ENCODE peak calls at places on chromosomes 16 and 17, in seven cellular contexts. One of them, this sample, is unnamed.
A peak's percentile ranks its signal among the peaks of the same experiment; 100 is the strongest.

GRCh38 chr17:5584971-5585794 is 874 bp upstream of the NLRP1 start:
- DNase-seq in stomach: no peak
- DNase-seq in esophagus muscularis mucosa: no peak
- DNase-seq in heart left ventricle: no peak
- DNase-seq in cardiac muscle cell: peak; percentile 74
- DNase-seq in substantia nigra: no peak
- DNase-seq in CD8-positive, alpha-beta T cell: no peak
- DNase-seq in this sample: no peak

GRCh38 chr16:50861926-50862325 is 120.0 kb downstream of the CYLD start:
- DNase-seq in stomach: no peak
- DNase-seq in esophagus muscularis mucosa: no peak
- DNase-seq in heart left ventricle: no peak
- DNase-seq in cardiac muscle cell: peak; percentile 81
- DNase-seq in substantia nigra: no peak
- DNase-seq in CD8-positive, alpha-beta T cell: no peak
- DNase-seq in this sample: no peak

GRCh38 chr16:27317738-27318398 is 4.1 kb downstream of the IL4R start:
- DNase-seq in stomach: no peak
- DNase-seq in esophagus muscularis mucosa: no peak
- DNase-seq in heart left ventricle: no peak
- DNase-seq in cardiac muscle cell: no peak
- DNase-seq in substantia nigra: no peak
- DNase-seq in CD8-positive, alpha-beta T cell: no peak
- DNase-seq in this sample: no peak

GRCh38 chr17:55737976-55738501 is 12.8 kb upstream of the PCTP start:
- DNase-seq in stomach: no peak
- DNase-seq in esophagus muscularis mucosa: no peak
- DNase-seq in heart left ventricle: no peak
- DNase-seq in cardiac muscle cell: no peak
- DNase-seq in substantia nigra: no peak
- DNase-seq in CD8-positive, alpha-beta T cell: no peak
- DNase-seq in this sample: no peak

GRCh38 chr16:58442547-58442946 is 50.3 kb downstream of the GINS3 start:
- DNase-seq in stomach: no peak
- DNase-seq in esophagus muscularis mucosa: no peak
- DNase-seq in heart left ventricle: no peak
- DNase-seq in cardiac muscle cell: no peak
- DNase-seq in substantia nigra: no peak
- DNase-seq in CD8-positive, alpha-beta T cell: no peak
- DNase-seq in this sample: no peak

GRCh38 chr17:2398655-2399571 is 1.9 kb downstream of the MNT start:
- DNase-seq in stomach: peak; percentile 47
- DNase-seq in esophagus muscularis mucosa: no peak
- DNase-seq in heart left ventricle: peak; percentile 56
- DNase-seq in cardiac muscle cell: peak; percentile 81
- DNase-seq in substantia nigra: no peak
- DNase-seq in CD8-positive, alpha-beta T cell: peak; percentile 58
- DNase-seq in this sample: peak; percentile 88

GRCh38 chr17:77400445-77400870 is 259.7 kb downstream of the SEC14L1 start:
- DNase-seq in stomach: peak; percentile 54
- DNase-seq in esophagus muscularis mucosa: no peak
- DNase-seq in heart left ventricle: peak; percentile 67
- DNase-seq in cardiac muscle cell: peak; percentile 44
- DNase-seq in substantia nigra: no peak
- DNase-seq in CD8-positive, alpha-beta T cell: peak; percentile 84
- DNase-seq in this sample: no peak

GRCh38 chr17:16352303-16352837 is 899 bp downstream of the CENPV start:
- DNase-seq in stomach: peak; percentile 48
- DNase-seq in esophagus muscularis mucosa: no peak
- DNase-seq in heart left ventricle: no peak
- DNase-seq in cardiac muscle cell: peak; percentile 35
- DNase-seq in substantia nigra: no peak
- DNase-seq in CD8-positive, alpha-beta T cell: peak; percentile 23
- DNase-seq in this sample: peak; percentile 65

GRCh38 chr16:68370921-68371651 is 60.3 kb downstream of the PRMT7 start:
- DNase-seq in stomach: no peak
- DNase-seq in esophagus muscularis mucosa: no peak
- DNase-seq in heart left ventricle: no peak
- DNase-seq in cardiac muscle cell: no peak
- DNase-seq in substantia nigra: no peak
- DNase-seq in CD8-positive, alpha-beta T cell: peak; percentile 57
- DNase-seq in this sample: no peak

GRCh38 chr17:82349287-82349701 is 9.8 kb upstream of the TEX19 start:
- DNase-seq in stomach: no peak
- DNase-seq in esophagus muscularis mucosa: no peak
- DNase-seq in heart left ventricle: no peak
- DNase-seq in cardiac muscle cell: peak; percentile 45
- DNase-seq in substantia nigra: no peak
- DNase-seq in CD8-positive, alpha-beta T cell: no peak
- DNase-seq in this sample: no peak

GRCh38 chr16:68728558-68728957 is 8.5 kb upstream of the CDH1 start:
- DNase-seq in stomach: no peak
- DNase-seq in esophagus muscularis mucosa: no peak
- DNase-seq in heart left ventricle: no peak
- DNase-seq in cardiac muscle cell: no peak
- DNase-seq in substantia nigra: no peak
- DNase-seq in CD8-positive, alpha-beta T cell: no peak
- DNase-seq in this sample: no peak

GRCh38 chr16:81035975-81036750 is 521 bp downstream of the ATMIN start:
- DNase-seq in stomach: peak; percentile 34
- DNase-seq in esophagus muscularis mucosa: no peak
- DNase-seq in heart left ventricle: peak; percentile 23
- DNase-seq in cardiac muscle cell: peak; percentile 24
- DNase-seq in substantia nigra: no peak
- DNase-seq in CD8-positive, alpha-beta T cell: peak; percentile 38
- DNase-seq in this sample: peak; percentile 77

GRCh38 chr16:81041696-81042095 is 6.1 kb downstream of the ATMIN start:
- DNase-seq in stomach: no peak
- DNase-seq in esophagus muscularis mucosa: no peak
- DNase-seq in heart left ventricle: no peak
- DNase-seq in cardiac muscle cell: no peak
- DNase-seq in substantia nigra: no peak
- DNase-seq in CD8-positive, alpha-beta T cell: no peak
- DNase-seq in this sample: no peak

GRCh38 chr16:81040837-81041236 is 5.2 kb downstream of the ATMIN start:
- DNase-seq in stomach: no peak
- DNase-seq in esophagus muscularis mucosa: no peak
- DNase-seq in heart left ventricle: no peak
- DNase-seq in cardiac muscle cell: no peak
- DNase-seq in substantia nigra: no peak
- DNase-seq in CD8-positive, alpha-beta T cell: no peak
- DNase-seq in this sample: no peak

GRCh38 chr16:81035398-81035974 is at the start of gene ATMIN:
- DNase-seq in stomach: peak; percentile 93
- DNase-seq in esophagus muscularis mucosa: no peak
- DNase-seq in heart left ventricle: peak; percentile 88
- DNase-seq in cardiac muscle cell: peak; percentile 90
- DNase-seq in substantia nigra: peak; percentile 37
- DNase-seq in CD8-positive, alpha-beta T cell: peak; percentile 85
- DNase-seq in this sample: peak; percentile 93

DNA sequence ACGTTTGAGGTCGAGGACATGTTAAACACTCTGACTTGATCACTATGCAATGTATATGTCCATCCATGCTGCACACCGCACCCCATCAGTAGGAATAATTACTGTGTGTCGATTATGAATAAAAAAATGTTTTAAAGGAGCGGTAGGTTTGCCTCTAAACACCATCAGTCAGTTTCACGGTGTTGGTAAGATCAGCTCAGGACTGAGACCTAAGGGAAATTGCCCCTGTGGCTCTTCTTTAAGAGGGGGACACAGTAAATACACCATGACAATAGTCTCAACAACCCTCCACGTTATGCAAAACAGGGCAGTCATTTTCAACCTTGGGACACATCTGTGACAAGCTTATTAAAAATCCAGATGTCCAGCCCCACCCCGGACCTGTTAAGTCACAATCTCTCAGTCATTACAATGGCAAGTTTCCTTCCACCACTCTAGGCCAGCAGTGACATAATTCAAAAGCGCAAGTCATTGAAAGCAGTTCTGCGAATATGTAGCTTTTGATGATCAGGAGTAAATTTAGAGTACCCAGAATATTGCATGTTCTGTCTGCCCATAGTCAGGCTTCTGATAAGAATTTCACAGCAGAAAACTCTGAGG is 1.2 kb downstream of the ATMIN start:
- DNase-seq in stomach: no peak
- DNase-seq in esophagus muscularis mucosa: no peak
- DNase-seq in heart left ventricle: peak; percentile 51
- DNase-seq in cardiac muscle cell: no peak
- DNase-seq in substantia nigra: no peak
- DNase-seq in CD8-positive, alpha-beta T cell: no peak
- DNase-seq in this sample: no peak
- H3K27ac ChIP-seq in stomach: no peak overlapping the region
- H3K27ac ChIP-seq in esophagus muscularis mucosa: peak overlapping the region; percentile 79
- H3K27ac ChIP-seq in heart left ventricle: peak overlapping the region; percentile 84
- H3K27ac ChIP-seq in cardiac muscle cell: no peak overlapping the region
- H3K27ac ChIP-seq in substantia nigra: peak overlapping the region; percentile 68
- H3K27ac ChIP-seq in CD8-positive, alpha-beta T cell: no peak overlapping the region
- H3K27ac ChIP-seq in this sample: no peak overlapping the region

DNA sequence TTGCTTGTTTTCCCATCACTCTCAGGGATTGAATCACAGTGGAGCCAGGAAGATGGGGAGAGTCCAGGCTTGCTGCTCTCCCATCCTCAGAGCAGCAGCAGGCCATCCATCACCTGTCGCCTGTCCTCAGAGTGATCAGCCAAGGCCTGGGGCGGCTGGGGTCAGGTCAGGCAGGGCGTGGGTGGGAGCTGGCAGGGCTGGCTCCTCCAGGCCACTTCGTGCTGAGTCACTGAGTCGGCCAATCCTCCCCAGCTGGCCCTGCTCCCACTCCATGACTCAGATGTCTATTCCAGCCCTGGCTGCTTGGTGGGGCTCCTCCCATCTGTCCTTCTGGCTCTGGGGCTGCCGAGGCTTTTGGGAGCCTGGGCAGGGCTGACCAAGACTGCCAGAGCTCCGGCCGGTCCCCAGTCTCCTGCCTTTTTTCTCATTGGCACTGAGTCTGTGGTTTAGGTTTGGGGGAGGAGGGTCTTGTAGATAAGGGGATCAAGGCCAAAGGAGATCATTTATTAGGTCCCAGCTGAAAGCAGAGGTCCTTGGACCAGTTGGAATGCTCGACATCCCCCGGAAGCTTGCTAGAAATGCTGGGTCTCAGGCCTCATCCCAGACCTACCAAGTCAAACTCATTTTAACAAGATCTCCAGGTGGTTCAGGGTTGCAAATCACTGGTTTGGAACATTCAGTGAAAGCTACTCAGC is 72.7 kb downstream of the ABCC1 start:
- DNase-seq in stomach: peak; percentile 96
- DNase-seq in esophagus muscularis mucosa: peak; percentile 98
- DNase-seq in heart left ventricle: peak; percentile 95
- DNase-seq in cardiac muscle cell: peak; percentile 96
- DNase-seq in substantia nigra: no peak
- DNase-seq in CD8-positive, alpha-beta T cell: no peak
- DNase-seq in this sample: peak; percentile 92
- H3K27ac ChIP-seq in stomach: peak overlapping the region; percentile 78
- H3K27ac ChIP-seq in esophagus muscularis mucosa: peak overlapping the region; percentile 85
- H3K27ac ChIP-seq in heart left ventricle: peak overlapping the region; percentile 84
- H3K27ac ChIP-seq in cardiac muscle cell: peak overlapping the region; percentile 51
- H3K27ac ChIP-seq in substantia nigra: no peak overlapping the region
- H3K27ac ChIP-seq in CD8-positive, alpha-beta T cell: no peak overlapping the region
- H3K27ac ChIP-seq in this sample: peak overlapping the region; percentile 14

DNA sequence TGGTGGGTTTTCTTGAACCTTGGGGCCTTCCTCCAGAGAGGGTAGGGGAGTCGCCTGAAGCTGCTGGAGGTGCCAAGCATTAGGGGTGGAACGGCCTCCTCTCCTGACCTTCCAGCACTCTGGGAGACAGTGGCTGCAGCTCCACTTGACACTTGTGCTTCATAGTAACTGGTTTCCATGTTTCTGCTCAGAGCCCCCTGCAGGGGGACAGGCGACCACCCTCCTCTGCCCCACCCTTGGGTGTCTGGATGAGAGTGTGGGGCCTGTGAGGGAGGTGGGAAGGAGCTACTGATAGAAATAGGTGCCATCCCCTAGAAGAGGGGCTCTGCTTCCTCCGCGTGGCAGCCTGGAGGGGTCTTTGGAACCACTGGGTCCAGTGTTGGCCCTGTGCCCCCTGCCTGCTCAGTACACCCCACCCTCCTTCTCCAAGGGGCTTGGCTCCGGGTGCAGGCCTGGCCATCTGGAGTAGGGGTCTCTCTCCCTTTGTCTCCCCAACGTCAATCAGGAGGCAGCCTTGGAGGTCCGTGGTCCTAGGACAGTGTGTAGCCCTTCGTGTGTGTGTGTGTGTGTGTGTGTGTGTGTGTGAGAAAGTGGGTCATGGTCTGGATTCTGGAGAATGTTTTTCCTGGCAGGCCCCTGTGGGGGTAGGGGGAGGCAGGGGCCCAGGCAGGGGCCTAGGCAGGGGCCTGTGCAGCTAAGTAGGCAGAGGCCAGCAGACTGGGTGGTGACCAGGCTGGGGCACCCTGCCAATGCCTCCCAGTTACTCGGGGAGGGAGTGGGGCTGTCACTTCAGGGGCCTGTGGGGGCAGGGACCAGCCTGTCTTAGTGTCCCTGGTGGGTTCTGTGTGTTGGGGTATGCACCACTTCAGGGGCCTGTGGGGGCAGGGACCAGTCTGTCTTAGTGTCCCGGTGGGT is 4.9 kb downstream of the LASP1 start:
- DNase-seq in stomach: no peak
- DNase-seq in esophagus muscularis mucosa: no peak
- DNase-seq in heart left ventricle: no peak
- DNase-seq in cardiac muscle cell: peak; percentile 44
- DNase-seq in substantia nigra: no peak
- DNase-seq in CD8-positive, alpha-beta T cell: no peak
- DNase-seq in this sample: no peak
- H3K27ac ChIP-seq in stomach: peak overlapping the region; percentile 95
- H3K27ac ChIP-seq in esophagus muscularis mucosa: peak overlapping the region; percentile 98
- H3K27ac ChIP-seq in heart left ventricle: peak overlapping the region; percentile 12
- H3K27ac ChIP-seq in cardiac muscle cell: no peak overlapping the region
- H3K27ac ChIP-seq in substantia nigra: no peak overlapping the region
- H3K27ac ChIP-seq in CD8-positive, alpha-beta T cell: no peak overlapping the region
- H3K27ac ChIP-seq in this sample: peak overlapping the region; percentile 97

DNA sequence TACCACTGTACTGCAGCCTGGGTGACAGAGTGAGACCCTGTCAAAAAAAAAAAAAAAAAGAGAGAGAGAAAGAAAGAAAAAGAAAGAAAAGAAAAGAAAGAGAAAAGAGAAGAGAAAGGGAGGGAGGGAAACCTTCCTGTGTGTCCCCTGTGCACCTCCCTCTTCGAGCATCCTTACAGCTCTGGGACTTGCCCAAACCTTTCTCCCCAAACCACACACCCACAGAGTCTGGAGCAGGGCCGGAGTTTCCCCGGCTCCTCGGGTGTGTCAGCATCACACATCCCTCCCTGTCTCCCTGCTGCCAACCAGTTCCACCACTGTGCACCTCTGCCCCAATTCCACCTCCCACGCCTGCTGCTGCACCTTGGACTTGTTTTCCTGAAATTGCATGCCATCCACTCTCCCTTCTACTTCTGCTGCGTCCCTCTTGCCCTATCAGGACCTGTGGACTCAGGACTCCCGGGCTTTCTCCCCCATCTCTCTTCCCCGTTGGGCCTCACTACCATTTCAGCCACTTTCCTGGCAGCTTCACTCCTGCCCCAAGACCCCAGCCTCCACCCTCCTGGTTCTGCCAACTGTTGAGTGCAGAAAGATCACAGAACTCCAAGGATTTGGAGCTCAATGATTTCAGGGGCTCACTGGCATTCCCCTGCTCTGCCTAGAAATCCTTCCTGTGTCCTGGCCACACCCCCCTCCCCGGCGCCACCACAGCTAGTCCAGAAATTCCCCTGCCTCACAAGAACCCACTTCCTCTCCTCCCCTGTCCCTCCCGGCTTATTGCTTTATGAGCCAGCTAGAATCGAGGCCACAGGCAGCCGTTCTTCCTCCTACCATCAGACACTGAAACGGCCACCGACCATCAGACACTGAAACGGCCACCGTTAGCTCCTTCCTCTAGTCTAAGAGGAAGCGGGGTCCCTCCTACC is 3.7 kb upstream of the CDK3 start:
- DNase-seq in stomach: peak; percentile 63
- DNase-seq in esophagus muscularis mucosa: no peak
- DNase-seq in heart left ventricle: no peak
- DNase-seq in cardiac muscle cell: peak; percentile 71
- DNase-seq in substantia nigra: no peak
- DNase-seq in CD8-positive, alpha-beta T cell: peak; percentile 28
- DNase-seq in this sample: peak; percentile 85
- H3K27ac ChIP-seq in stomach: peak overlapping the region; percentile 33
- H3K27ac ChIP-seq in esophagus muscularis mucosa: no peak overlapping the region
- H3K27ac ChIP-seq in heart left ventricle: no peak overlapping the region
- H3K27ac ChIP-seq in cardiac muscle cell: no peak overlapping the region
- H3K27ac ChIP-seq in substantia nigra: no peak overlapping the region
- H3K27ac ChIP-seq in CD8-positive, alpha-beta T cell: no peak overlapping the region
- H3K27ac ChIP-seq in this sample: peak overlapping the region; percentile 40

This sample was measured in upper lobe of right lung.